ENCODE peak calls at places on chromosome 2, in nine cellular contexts. V is epithelial cell of esophagus, U is bronchial epithelial cell, A is fibroblast of the aortic adventitia, E is breast epithelium, T is mucosa of descending colon, B is keratinocyte, C is HCT116, L is endothelial cell of umbilical vein. N is an unnamed sample.

GRCh38 chr2:65096948-65097347 is 33.0 kb downstream of the RAB1A start:
- DNase-seq in A (no peak), U (no peak), E (no peak), B (no peak), C (no peak), T (no peak), L (peak; percentile 36), V (no peak), N (no peak)

GRCh38 chr2:127672341-127673303 is 2.7 kb downstream of the LIMS2 start:
- DNase-seq in T (no peak), U (no peak), L (no peak), E (no peak), V (no peak), A (no peak), C (no peak), B (no peak), N (no peak)

GRCh38 chr2:217806480-217806760 is 196.4 kb downstream of the TNS1 start:
- DNase-seq in E (no peak), C (no peak), T (peak; percentile 35), U (no peak), L (no peak), A (no peak), V (no peak), B (no peak), N (no peak)

GRCh38 chr2:64268330-64268729 is 124.1 kb upstream of the PELI1 start:
- DNase-seq in E (no peak), A (no peak), C (no peak), V (no peak), T (no peak), U (no peak), B (no peak), L (peak; percentile 90), N (no peak)

GRCh38 chr2:84958135-84959044 is 12.6 kb upstream of the KCMF1 start:
- DNase-seq in A (peak; percentile 92), E (peak; percentile 58), T (no peak), C (peak; percentile 93), U (peak; percentile 100), L (peak; percentile 87), B (peak; percentile 86), V (peak; percentile 99), N (peak; percentile 67)

GRCh38 chr2:24892928-24893327 is 27.1 kb downstream of the ADCY3 start:
- DNase-seq in V (no peak), U (no peak), C (no peak), E (no peak), L (no peak), B (no peak), T (no peak), A (peak; percentile 55), N (no peak)

GRCh38 chr2:96470636-96471035 is 34.5 kb downstream of the NEURL3 start:
- DNase-seq in L (peak; percentile 54), V (no peak), T (peak; percentile 61), E (no peak), C (no peak), A (no peak), U (no peak), B (no peak), N (peak; percentile 77)

GRCh38 chr2:65064728-65065552 is 8.7 kb downstream of the CEP68 start:
- DNase-seq in C (no peak), L (peak; percentile 93), E (peak; percentile 50), A (peak; percentile 97), U (peak; percentile 89), B (no peak), V (peak; percentile 83), T (no peak), N (peak; percentile 77)

GRCh38 chr2:188381614-188382013 is 89.9 kb downstream of the GULP1 start:
- DNase-seq in B (no peak), T (no peak), A (peak; percentile 47), L (peak; percentile 83), V (peak; percentile 78), C (peak; percentile 83), E (no peak), U (peak; percentile 91), N (no peak)

GRCh38 chr2:234130734-234131133 is 80.2 kb downstream of the SPP2 start:
- DNase-seq in C (no peak), T (no peak), L (no peak), V (no peak), E (no peak), A (no peak), U (no peak), B (no peak), N (no peak)

GRCh38 chr2:40101076-40101688 is 322.1 kb upstream of the THUMPD2 start:
- DNase-seq in U (peak; percentile 35), E (no peak), V (peak; percentile 11), C (no peak), T (no peak), L (no peak), B (no peak), A (peak; percentile 57), N (no peak)

GRCh38 chr2:234996467-234997270 is 44.9 kb downstream of the SH3BP4 start:
- DNase-seq in T (peak; percentile 45), B (no peak), U (no peak), V (no peak), E (peak; percentile 72), L (peak; percentile 64), C (no peak), A (peak; percentile 45), N (no peak)

GRCh38 chr2:73925033-73925704 is 1.5 kb upstream of the DGUOK start:
- DNase-seq in B (no peak), U (no peak), E (no peak), A (no peak), V (no peak), L (no peak), C (peak; percentile 19), T (peak; percentile 60), N (no peak)

GRCh38 chr2:19989681-19990415 is at the start of gene WDR35:
- DNase-seq in A (peak; percentile 80), U (peak; percentile 75), V (peak; percentile 90), T (peak; percentile 93), C (peak; percentile 72), L (peak; percentile 53), E (peak; percentile 79), B (peak; percentile 46), N (peak; percentile 96)

GRCh38 chr2:59622599-59623308 is 930.7 kb downstream of the BCL11A start:
- DNase-seq in V (no peak), E (no peak), T (no peak), C (no peak), L (no peak), A (no peak), U (no peak), B (no peak), N (no peak)

GRCh38 chr2:96931966-96932365 is 54.4 kb downstream of the FAM178B start:
- DNase-seq in T (peak; percentile 22), B (no peak), C (no peak), A (no peak), E (no peak), L (no peak), U (no peak), V (no peak), N (no peak)

GRCh38 chr2:217622205-217622621 is 380.6 kb downstream of the TNS1 start:
- DNase-seq in L (no peak), V (no peak), U (no peak), A (no peak), B (no peak), E (no peak), C (no peak), T (no peak), N (no peak)

GRCh38 chr2:73291461-73292315 is 1.7 kb downstream of the EGR4 start:
- DNase-seq in L (no peak), C (no peak), B (no peak), V (no peak), U (no peak), T (no peak), E (no peak), A (no peak), N (no peak)

GRCh38 chr2:71547616-71548285 is 94.4 kb downstream of the DYSF start:
- DNase-seq in A (no peak), V (no peak), T (peak; percentile 9), C (no peak), E (no peak), U (no peak), B (no peak), L (no peak), N (peak; percentile 41)

GRCh38 chr2:193523662-193524061 is 1328.9 kb upstream of the TMEFF2 start:
- DNase-seq in L (no peak), B (no peak), U (peak; percentile 33), A (no peak), C (no peak), T (no peak), E (no peak), V (peak; percentile 9), N (no peak)

GRCh38 chr2:190465060-190465459 is 56.9 kb downstream of the MFSD6 start:
- DNase-seq in C (no peak), B (no peak), V (no peak), U (no peak), L (no peak), E (no peak), A (no peak), T (no peak), N (no peak)

GRCh38 chr2:41957431-41957830 is 90.4 kb upstream of the PKDCC start:
- DNase-seq in L (no peak), V (no peak), A (no peak), E (no peak), T (no peak), B (no peak), C (no peak), U (no peak), N (no peak)
- TF ChIP-seq CTCF in L (no peak), V (no peak), A (no peak), E (no peak), T (no peak), B (no peak), C (no peak), U (no peak), N (no peak)

GRCh38 chr2:3754280-3754679 is 50.9 kb downstream of the DCDC2C start:
- DNase-seq in B (no peak), E (no peak), L (no peak), V (no peak), T (no peak), A (no peak), U (no peak), C (no peak), N (no peak)
- TF ChIP-seq CTCF in B (no peak), E (no peak), L (no peak), V (no peak), T (no peak), A (no peak), U (no peak), C (no peak), N (no peak)

GRCh38 chr2:38514603-38515154 is 88.0 kb downstream of the HNRNPLL start:
- DNase-seq in C (no peak), U (peak; percentile 40), L (no peak), E (no peak), A (no peak), T (no peak), B (no peak), V (no peak), N (no peak)
- TF ChIP-seq CTCF in C (no peak), U (no peak), L (no peak), E (no peak), A (no peak), T (no peak), B (no peak), V (no peak), N (no peak)

DNA sequence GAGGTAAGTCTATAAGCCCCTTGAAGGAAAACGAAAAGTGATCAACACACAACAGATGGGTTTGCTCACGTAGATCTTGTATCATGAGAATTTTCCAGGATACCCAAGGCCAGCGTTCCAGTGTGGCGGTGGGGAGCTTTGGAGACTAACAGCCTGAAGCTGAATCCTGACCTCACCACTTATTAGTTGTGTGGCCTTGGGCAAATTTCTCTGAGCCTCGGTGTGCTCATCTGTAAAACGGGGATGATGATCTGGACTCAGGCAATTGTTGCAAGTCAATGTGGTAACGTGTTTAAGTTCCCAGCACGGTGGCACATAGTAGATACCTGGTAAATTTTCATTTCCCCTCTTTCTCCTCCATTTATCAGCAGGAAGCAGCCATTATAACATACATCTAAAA is 68.3 kb downstream of the VWA3B start:
- DNase-seq in E (no peak), U (no peak), C (no peak), B (no peak), A (no peak), L (no peak), T (no peak), V (no peak), N (no peak)
- TF ChIP-seq CTCF in E (no peak), U (no peak), C (no peak), B (no peak), A (no peak), L (no peak), T (no peak), V (no peak), N (no peak)

N was measured in upper lobe of right lung.